ENCODE peak calls at places on chromosomes 16 and 17, in six cellular contexts. F is lower lobe of right lung, P is left lung, L is prostate gland, D is mammary epithelial cell, X is HCT116. A is an unnamed sample. For H3K27me3, the result is how much of the 10 kb centered on the place peaks cover.

GRCh38 chr16:851209-851810 is 50.8 kb upstream of the GNG13 start:
- DNase-seq in F (no peak), P (peak), L (no peak), D (no peak), X (no peak), A (no peak)

GRCh38 chr17:2030779-2031163 is 818 bp downstream of the DPH1 start:
- DNase-seq in F (no peak), P (peak), L (no peak), D (no peak), X (peak), A (no peak)

GRCh38 chr17:229945-230235 is 48.4 kb upstream of the DOC2B start:
- DNase-seq in F (no peak), P (no peak), L (no peak), D (no peak), X (no peak), A (no peak)

GRCh38 chr16:1612320-1613111 is at the start of gene CRAMP1:
- DNase-seq in F (no peak), P (no peak), L (no peak), D (peak), X (no peak), A (peak)

GRCh38 chr17:58666858-58667267 is 25.0 kb downstream of the TEX14 start:
- DNase-seq in F (peak), P (peak), L (peak), D (no peak), X (peak), A (no peak)

GRCh38 chr16:21076186-21076883 is 74.3 kb downstream of the DNAH3 start:
- DNase-seq in F (no peak), P (no peak), L (no peak), D (no peak), X (no peak), A (no peak)

GRCh38 chr16:63578791-63579190 is 1542.6 kb upstream of the CDH8 start:
- DNase-seq in F (no peak), P (no peak), L (no peak), D (no peak), X (no peak), A (no peak)

GRCh38 chr17:45227631-45228120 is 6.0 kb downstream of the FMNL1 start:
- DNase-seq in F (no peak), P (peak), L (no peak), D (no peak), X (no peak), A (no peak)

GRCh38 chr17:32795339-32795979 is 81.5 kb downstream of the MYO1D start:
- DNase-seq in F (no peak), P (no peak), L (no peak), D (no peak), X (no peak), A (no peak)

GRCh38 chr17:4854181-4854681 is 21.1 kb downstream of the MINK1 start:
- DNase-seq in F (no peak), P (no peak), L (peak), D (peak), X (no peak), A (no peak)

GRCh38 chr16:50585331-50585776 is 37.2 kb downstream of the NKD1 start:
- DNase-seq in F (peak), P (no peak), L (no peak), D (no peak), X (no peak), A (no peak)

GRCh38 chr16:53893731-53894435 is 189.9 kb downstream of the FTO start:
- DNase-seq in F (no peak), P (no peak), L (peak), D (peak), X (no peak), A (peak)

GRCh38 chr16:2150418-2151187 is 2.2 kb downstream of the RAB26 start:
- DNase-seq in F (no peak), P (peak), L (no peak), D (peak), X (no peak), A (no peak)

GRCh38 chr16:85075236-85075924 is 36.9 kb downstream of the CIBAR2 start:
- DNase-seq in F (no peak), P (peak), L (no peak), D (no peak), X (no peak), A (no peak)

GRCh38 chr16:14186007-14186953 is 115.2 kb downstream of the MRTFB start:
- DNase-seq in F (no peak), P (no peak), L (no peak), D (no peak), X (no peak), A (peak)

GRCh38 chr17:545156-545555 is 169.5 kb downstream of the VPS53 start:
- DNase-seq in F (no peak), P (no peak), L (no peak), D (no peak), X (no peak), A (no peak)

GRCh38 chr16:13390093-13390985 is 488.9 kb downstream of the SHISA9 start:
- DNase-seq in F (no peak), P (no peak), L (no peak), D (no peak), X (no peak), A (no peak)

GRCh38 chr16:81714593-81714992 is 64.5 kb upstream of the PLCG2 start:
- DNase-seq in F (no peak), P (no peak), L (no peak), D (no peak), X (no peak), A (no peak)

GRCh38 chr17:71632328-71632727 is 488.5 kb upstream of the SOX9 start:
- DNase-seq in F (no peak), P (no peak), L (no peak), D (peak), X (peak), A (peak)

GRCh38 chr16:89288966-89289365 is 71.5 kb downstream of the ZNF778 start:
- DNase-seq in F (no peak), P (peak), L (no peak), D (no peak), X (no peak), A (no peak)

GRCh38 chr17:50440838-50441829 is 15.1 kb downstream of the ACSF2 start:
- DNase-seq in F (no peak), P (no peak), L (no peak), D (no peak), X (no peak), A (no peak)

GRCh38 chr16:86531641-86532525 is 21.6 kb downstream of the FOXF1 start:
- DNase-seq in F (no peak), P (peak), L (no peak), D (no peak), X (no peak), A (no peak)

GRCh38 chr17:5466295-5466694 is 2.5 kb downstream of the DHX33 start:
- DNase-seq in F (no peak), P (no peak), L (no peak), D (no peak), X (no peak), A (no peak)

GRCh38 chr17:38358586-38359513 is 7.2 kb downstream of the SOCS7 start:
- DNase-seq in F (no peak), P (no peak), L (peak), D (peak), X (no peak), A (no peak)

GRCh38 chr16:29316673-29317237 is 89.8 kb downstream of the NPIPB11 start:
- DNase-seq in F (no peak), P (peak), L (no peak), D (no peak), X (no peak), A (peak)

GRCh38 chr17:80005360-80006338 is 30.0 kb downstream of the TBC1D16 start:
- DNase-seq in F (no peak), P (peak), L (no peak), D (peak), X (peak), A (peak)

GRCh38 chr16:72198641-72199250 is 26.8 kb upstream of the PMFBP1 start:
- DNase-seq in F (no peak), P (no peak), L (no peak), D (no peak), X (no peak), A (no peak)

GRCh38 chr17:187130-187529 is 5.7 kb upstream of the DOC2B start:
- DNase-seq in F (no peak), P (no peak), L (no peak), D (no peak), X (no peak), A (no peak)

GRCh38 chr16:68590201-68590994 is 51.3 kb downstream of the ZFP90 start:
- DNase-seq in F (peak), P (peak), L (peak), D (peak), X (peak), A (peak)

GRCh38 chr17:81536299-81537290 is 8.4 kb downstream of the FSCN2 start:
- DNase-seq in F (no peak), P (peak), L (no peak), D (no peak), X (no peak), A (no peak)
- H3K27me3 ChIP-seq in F (under half), P (half or more), L (under half), D (under half), X (under half), A (under half)

GRCh38 chr17:63682981-63683380 is 16.9 kb downstream of the LIMD2 start:
- DNase-seq in F (no peak), P (no peak), L (no peak), D (no peak), X (no peak), A (no peak)
- H3K27ac ChIP-seq in F (no peak), P (no peak), L (no peak), D (no peak), X (no peak), A (no peak)

GRCh38 chr17:39742856-39743436 is 5.2 kb downstream of the GRB7 start:
- DNase-seq in F (no peak), P (no peak), L (no peak), D (no peak), X (no peak), A (no peak)
- H3K27me3 ChIP-seq in F (under half), P (half or more), L (under half), D (under half), X (under half), A (under half)

GRCh38 chr17:18148586-18148985 is 35.0 kb upstream of the ALKBH5 start:
- DNase-seq in F (no peak), P (no peak), L (no peak), D (no peak), X (no peak), A (no peak)

GRCh38 chr17:18144261-18144660 is 35.7 kb downstream of the MYO15A start:
- DNase-seq in F (no peak), P (no peak), L (no peak), D (no peak), X (no peak), A (no peak)

GRCh38 chr17:18146980-18147379 is 36.6 kb upstream of the ALKBH5 start:
- DNase-seq in F (no peak), P (no peak), L (no peak), D (no peak), X (no peak), A (no peak)

GRCh38 chr17:18145811-18146210 is 37.3 kb downstream of the MYO15A start:
- DNase-seq in F (no peak), P (no peak), L (no peak), D (no peak), X (no peak), A (no peak)

DNA sequence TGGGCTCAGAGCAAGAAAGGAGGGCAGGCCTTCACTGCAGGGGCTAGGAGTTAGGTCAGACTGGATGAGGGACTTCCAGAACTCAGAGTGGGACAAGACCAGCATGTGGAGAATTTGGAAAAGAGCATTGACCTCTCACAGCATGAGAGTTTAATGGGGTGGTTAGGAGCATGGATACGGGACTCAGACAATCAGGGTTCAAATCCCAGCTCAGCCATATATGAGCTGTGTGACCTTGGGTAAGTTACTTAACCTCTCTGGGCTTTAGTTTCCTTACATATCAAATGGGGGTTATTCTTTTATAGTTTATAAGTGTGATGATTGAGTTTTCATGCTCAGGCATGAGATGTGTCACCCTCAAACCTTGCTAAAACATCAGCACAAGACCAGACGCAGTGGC is 37.4 kb upstream of the ALKBH5 start:
- DNase-seq in F (no peak), P (no peak), L (no peak), D (no peak), X (no peak), A (no peak)
- H3K27ac ChIP-seq in F (no peak), P (no peak), L (no peak), D (no peak), X (no peak), A (no peak)

DNA sequence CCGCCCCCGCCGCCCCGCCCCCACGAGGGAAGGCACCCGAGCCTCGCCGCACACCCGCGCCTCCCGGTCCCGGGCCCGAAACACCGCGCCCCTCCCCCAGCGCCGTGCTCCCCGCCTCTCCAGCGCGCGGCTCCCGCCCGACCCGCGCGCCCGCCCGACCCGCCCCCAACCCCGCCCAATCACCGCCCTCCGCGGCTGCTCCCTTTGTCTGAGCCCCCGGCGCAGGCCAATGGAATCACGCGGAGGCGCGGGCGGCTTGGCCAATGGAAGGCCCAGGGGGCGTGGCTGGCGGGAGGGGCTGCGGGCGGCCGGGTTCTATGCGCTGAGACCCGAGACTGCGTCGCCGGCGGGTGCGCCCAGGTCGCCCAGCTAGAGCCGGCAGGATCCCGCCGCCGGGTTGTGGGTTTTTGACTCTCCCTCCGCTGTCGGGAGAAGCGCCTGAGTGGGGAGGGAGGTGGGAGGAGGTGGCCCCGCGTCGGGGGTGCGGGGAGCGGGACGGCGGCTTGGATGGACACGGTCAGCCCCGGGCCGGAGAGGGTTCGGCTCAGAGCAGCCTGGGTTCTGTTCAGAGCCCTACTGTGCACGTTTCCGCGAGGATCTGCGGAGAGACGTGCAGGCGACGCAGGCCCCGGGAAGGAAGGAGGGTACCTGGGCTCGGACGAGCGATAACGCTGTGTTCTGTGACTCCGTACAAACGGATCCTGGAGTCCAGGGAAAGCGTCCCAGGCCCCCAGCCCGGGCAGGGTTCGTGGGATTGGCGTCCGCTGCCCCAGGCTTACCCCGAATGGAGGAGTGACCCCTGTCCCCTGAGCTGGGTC is 49.0 kb upstream of the BAHCC1 start:
- DNase-seq in F (peak), P (peak), L (peak), D (peak), X (peak), A (peak)
- H3K27me3 ChIP-seq in F (under half), P (half or more), L (under half), D (under half), X (under half), A (under half)

GRCh38 chr17:79002796-79003593 is 6.6 kb downstream of the CANT1 start:
- DNase-seq in F (no peak), P (no peak), L (no peak), D (no peak), X (no peak), A (no peak)
- H3K27ac ChIP-seq in F (no peak), P (no peak), L (peak), D (no peak), X (no peak), A (no peak)

GRCh38 chr17:43908111-43908721 is 880 bp upstream of the MPP2 start:
- DNase-seq in F (peak), P (no peak), L (peak), D (no peak), X (peak), A (no peak)
- H3K27me3 ChIP-seq in F (half or more), P (half or more), L (under half), D (under half), X (under half), A (half or more)

A was measured in SJSA1.